ENCODE peak calls at places on chromosomes 5 and 9, in nine cellular contexts. One of them, this sample, is unnamed.

GRCh38 chr9:80892703-80893102 is 796.6 kb downstream of the TLE1 start:
- DNase-seq in left cardiac atrium: no peak
- DNase-seq in spleen: no peak
- DNase-seq in NCI-H2107: no peak
- DNase-seq in mucosa of gallbladder: no peak
- DNase-seq in NCI-H1417: no peak
- DNase-seq in Peyer's patch: no peak
- DNase-seq in T-helper 17 cell: no peak
- DNase-seq in HEK293T: no peak
- DNase-seq in this sample: no peak

GRCh38 chr9:127128341-127129072 is 6.1 kb upstream of the ANGPTL2 start:
- DNase-seq in left cardiac atrium: peak; percentile 78
- DNase-seq in spleen: no peak
- DNase-seq in NCI-H2107: no peak
- DNase-seq in mucosa of gallbladder: no peak
- DNase-seq in NCI-H1417: no peak
- DNase-seq in Peyer's patch: peak; percentile 55
- DNase-seq in T-helper 17 cell: no peak
- DNase-seq in HEK293T: no peak
- DNase-seq in this sample: no peak

GRCh38 chr5:10562202-10563131 is 1.4 kb upstream of the ANKRD33B start:
- DNase-seq in left cardiac atrium: no peak
- DNase-seq in spleen: peak; percentile 88
- DNase-seq in NCI-H2107: no peak
- DNase-seq in mucosa of gallbladder: no peak
- DNase-seq in NCI-H1417: no peak
- DNase-seq in Peyer's patch: peak; percentile 63
- DNase-seq in T-helper 17 cell: no peak
- DNase-seq in HEK293T: no peak
- DNase-seq in this sample: no peak

GRCh38 chr5:180111273-180111695 is 39.7 kb upstream of the RNF130 start:
- DNase-seq in left cardiac atrium: no peak
- DNase-seq in spleen: peak; percentile 51
- DNase-seq in NCI-H2107: no peak
- DNase-seq in mucosa of gallbladder: no peak
- DNase-seq in NCI-H1417: no peak
- DNase-seq in Peyer's patch: peak; percentile 18
- DNase-seq in T-helper 17 cell: no peak
- DNase-seq in HEK293T: no peak
- DNase-seq in this sample: no peak

GRCh38 chr9:121353246-121353975 is 16.6 kb downstream of the STOM start:
- DNase-seq in left cardiac atrium: no peak
- DNase-seq in spleen: no peak
- DNase-seq in NCI-H2107: no peak
- DNase-seq in mucosa of gallbladder: no peak
- DNase-seq in NCI-H1417: no peak
- DNase-seq in Peyer's patch: peak; percentile 77
- DNase-seq in T-helper 17 cell: no peak
- DNase-seq in HEK293T: no peak
- DNase-seq in this sample: peak; percentile 91

GRCh38 chr9:4833781-4834560 is 41.2 kb downstream of the RCL1 start:
- DNase-seq in left cardiac atrium: no peak
- DNase-seq in spleen: no peak
- DNase-seq in NCI-H2107: no peak
- DNase-seq in mucosa of gallbladder: no peak
- DNase-seq in NCI-H1417: no peak
- DNase-seq in Peyer's patch: peak; percentile 65
- DNase-seq in T-helper 17 cell: no peak
- DNase-seq in HEK293T: no peak
- DNase-seq in this sample: no peak

GRCh38 chr5:73268826-73269225 is 95.8 kb downstream of the TMEM174 start:
- DNase-seq in left cardiac atrium: no peak
- DNase-seq in spleen: no peak
- DNase-seq in NCI-H2107: no peak
- DNase-seq in mucosa of gallbladder: no peak
- DNase-seq in NCI-H1417: no peak
- DNase-seq in Peyer's patch: no peak
- DNase-seq in T-helper 17 cell: no peak
- DNase-seq in HEK293T: no peak
- DNase-seq in this sample: no peak

GRCh38 chr9:114889802-114890224 is 40.6 kb downstream of the TNFSF8 start:
- DNase-seq in left cardiac atrium: no peak
- DNase-seq in spleen: peak; percentile 88
- DNase-seq in NCI-H2107: no peak
- DNase-seq in mucosa of gallbladder: no peak
- DNase-seq in NCI-H1417: no peak
- DNase-seq in Peyer's patch: peak; percentile 75
- DNase-seq in T-helper 17 cell: no peak
- DNase-seq in HEK293T: no peak
- DNase-seq in this sample: no peak

GRCh38 chr9:128392302-128393152 is 21.4 kb downstream of the URM1 start:
- DNase-seq in left cardiac atrium: no peak
- DNase-seq in spleen: no peak
- DNase-seq in NCI-H2107: no peak
- DNase-seq in mucosa of gallbladder: no peak
- DNase-seq in NCI-H1417: no peak
- DNase-seq in Peyer's patch: no peak
- DNase-seq in T-helper 17 cell: no peak
- DNase-seq in HEK293T: no peak
- DNase-seq in this sample: no peak

GRCh38 chr5:148514344-148514743 is 130.6 kb downstream of the FBXO38 start:
- DNase-seq in left cardiac atrium: no peak
- DNase-seq in spleen: no peak
- DNase-seq in NCI-H2107: no peak
- DNase-seq in mucosa of gallbladder: no peak
- DNase-seq in NCI-H1417: no peak
- DNase-seq in Peyer's patch: no peak
- DNase-seq in T-helper 17 cell: no peak
- DNase-seq in HEK293T: no peak
- DNase-seq in this sample: no peak

GRCh38 chr5:95880081-95880926 is 57.8 kb upstream of the GLRX start:
- DNase-seq in left cardiac atrium: no peak
- DNase-seq in spleen: no peak
- DNase-seq in NCI-H2107: no peak
- DNase-seq in mucosa of gallbladder: no peak
- DNase-seq in NCI-H1417: no peak
- DNase-seq in Peyer's patch: no peak
- DNase-seq in T-helper 17 cell: no peak
- DNase-seq in HEK293T: no peak
- DNase-seq in this sample: no peak

GRCh38 chr9:98575379-98576346 is 133.1 kb downstream of the GABBR2 start:
- DNase-seq in left cardiac atrium: no peak
- DNase-seq in spleen: peak; percentile 61
- DNase-seq in NCI-H2107: no peak
- DNase-seq in mucosa of gallbladder: no peak
- DNase-seq in NCI-H1417: no peak
- DNase-seq in Peyer's patch: no peak
- DNase-seq in T-helper 17 cell: no peak
- DNase-seq in HEK293T: no peak
- DNase-seq in this sample: peak; percentile 5

GRCh38 chr5:14627270-14627669 is 37.2 kb upstream of the OTULIN start:
- DNase-seq in left cardiac atrium: no peak
- DNase-seq in spleen: no peak
- DNase-seq in NCI-H2107: no peak
- DNase-seq in mucosa of gallbladder: no peak
- DNase-seq in NCI-H1417: no peak
- DNase-seq in Peyer's patch: no peak
- DNase-seq in T-helper 17 cell: no peak
- DNase-seq in HEK293T: no peak
- DNase-seq in this sample: no peak

GRCh38 chr9:69085523-69086283 is 50.2 kb downstream of the FXN start:
- DNase-seq in left cardiac atrium: no peak
- DNase-seq in spleen: no peak
- DNase-seq in NCI-H2107: no peak
- DNase-seq in mucosa of gallbladder: peak; percentile 34
- DNase-seq in NCI-H1417: no peak
- DNase-seq in Peyer's patch: no peak
- DNase-seq in T-helper 17 cell: no peak
- DNase-seq in HEK293T: no peak
- DNase-seq in this sample: no peak

GRCh38 chr9:17613723-17614122 is 34.9 kb downstream of the SH3GL2 start:
- DNase-seq in left cardiac atrium: no peak
- DNase-seq in spleen: no peak
- DNase-seq in NCI-H2107: no peak
- DNase-seq in mucosa of gallbladder: no peak
- DNase-seq in NCI-H1417: peak; percentile 7
- DNase-seq in Peyer's patch: no peak
- DNase-seq in T-helper 17 cell: no peak
- DNase-seq in HEK293T: no peak
- DNase-seq in this sample: no peak

GRCh38 chr5:132772291-132773070 is 4.6 kb downstream of the SEPTIN8 start:
- DNase-seq in left cardiac atrium: no peak
- DNase-seq in spleen: no peak
- DNase-seq in NCI-H2107: no peak
- DNase-seq in mucosa of gallbladder: no peak
- DNase-seq in NCI-H1417: no peak
- DNase-seq in Peyer's patch: peak; percentile 28
- DNase-seq in T-helper 17 cell: no peak
- DNase-seq in HEK293T: no peak
- DNase-seq in this sample: no peak

GRCh38 chr9:137417161-137418021 is 5.6 kb downstream of the EXD3 start:
- DNase-seq in left cardiac atrium: peak; percentile 29
- DNase-seq in spleen: peak; percentile 82
- DNase-seq in NCI-H2107: no peak
- DNase-seq in mucosa of gallbladder: no peak
- DNase-seq in NCI-H1417: no peak
- DNase-seq in Peyer's patch: no peak
- DNase-seq in T-helper 17 cell: no peak
- DNase-seq in HEK293T: no peak
- DNase-seq in this sample: peak; percentile 66

This sample was measured in immature natural killer cell.